ENCODE peak calls at places on chromosomes 6 and 20, in five cellular contexts. One of them, this sample, is unnamed.

GRCh38 chr6:106807946-106808611 is 166.4 kb downstream of the CD24 start:
- DNase-seq in mesenchymal stem cell: no peak
- DNase-seq in IMR-90: no peak
- DNase-seq in neuronal stem cell: no peak
- DNase-seq in H9: no peak
- DNase-seq in this sample: peak; percentile 54

GRCh38 chr6:129732542-129732941 is 22.6 kb upstream of the ARHGAP18 start:
- DNase-seq in IMR-90: no peak
- DNase-seq in H9: no peak
- DNase-seq in mesenchymal stem cell: no peak
- DNase-seq in neuronal stem cell: no peak
- DNase-seq in this sample: no peak

GRCh38 chr6:155419161-155419560 is 36.5 kb downstream of the NOX3 start:
- DNase-seq in neuronal stem cell: no peak
- DNase-seq in mesenchymal stem cell: no peak
- DNase-seq in IMR-90: peak; percentile 35
- DNase-seq in H9: no peak
- DNase-seq in this sample: no peak

GRCh38 chr6:6712258-6712978 is 123.9 kb downstream of the LY86 start:
- DNase-seq in H9: no peak
- DNase-seq in neuronal stem cell: no peak
- DNase-seq in mesenchymal stem cell: peak; percentile 97
- DNase-seq in IMR-90: peak; percentile 87
- DNase-seq in this sample: no peak

GRCh38 chr6:53593001-53593488 is 48.1 kb upstream of the GCLC start:
- DNase-seq in mesenchymal stem cell: peak; percentile 76
- DNase-seq in IMR-90: peak; percentile 79
- DNase-seq in neuronal stem cell: no peak
- DNase-seq in H9: no peak
- DNase-seq in this sample: no peak

GRCh38 chr6:143397229-143398222 is 53.0 kb downstream of the ADAT2 start:
- DNase-seq in mesenchymal stem cell: peak; percentile 40
- DNase-seq in IMR-90: peak; percentile 46
- DNase-seq in H9: peak; percentile 70
- DNase-seq in neuronal stem cell: no peak
- DNase-seq in this sample: peak; percentile 99

GRCh38 chr6:159252955-159253508 is 83.8 kb downstream of the FNDC1 start:
- DNase-seq in neuronal stem cell: peak; percentile 51
- DNase-seq in IMR-90: peak; percentile 45
- DNase-seq in H9: peak; percentile 67
- DNase-seq in mesenchymal stem cell: no peak
- DNase-seq in this sample: peak; percentile 78

GRCh38 chr6:98486052-98486451 is 348.3 kb upstream of the POU3F2 start:
- DNase-seq in mesenchymal stem cell: no peak
- DNase-seq in IMR-90: no peak
- DNase-seq in H9: no peak
- DNase-seq in neuronal stem cell: no peak
- DNase-seq in this sample: peak; percentile 20

GRCh38 chr20:4780245-4780644 is 58.5 kb downstream of the PRND start:
- DNase-seq in neuronal stem cell: no peak
- DNase-seq in mesenchymal stem cell: no peak
- DNase-seq in IMR-90: no peak
- DNase-seq in H9: no peak
- DNase-seq in this sample: no peak

GRCh38 chr6:90397929-90398674 is 101.5 kb upstream of the BACH2 start:
- DNase-seq in H9: no peak
- DNase-seq in IMR-90: peak; percentile 32
- DNase-seq in neuronal stem cell: no peak
- DNase-seq in mesenchymal stem cell: peak; percentile 15
- DNase-seq in this sample: peak; percentile 88

GRCh38 chr6:43268348-43268685 is 25.0 kb downstream of the TTBK1 start:
- DNase-seq in IMR-90: no peak
- DNase-seq in H9: no peak
- DNase-seq in neuronal stem cell: no peak
- DNase-seq in mesenchymal stem cell: no peak
- DNase-seq in this sample: no peak

GRCh38 chr6:84027340-84028183 is 6.0 kb upstream of the MRAP2 start:
- DNase-seq in IMR-90: peak; percentile 21
- DNase-seq in H9: no peak
- DNase-seq in neuronal stem cell: no peak
- DNase-seq in mesenchymal stem cell: no peak
- DNase-seq in this sample: no peak

GRCh38 chr6:17866876-17867444 is 120.5 kb downstream of the KIF13A start:
- DNase-seq in mesenchymal stem cell: no peak
- DNase-seq in H9: no peak
- DNase-seq in IMR-90: no peak
- DNase-seq in neuronal stem cell: no peak
- DNase-seq in this sample: no peak

GRCh38 chr6:25137497-25137896 is 141.7 kb upstream of the CARMIL1 start:
- DNase-seq in neuronal stem cell: no peak
- DNase-seq in mesenchymal stem cell: no peak
- DNase-seq in IMR-90: no peak
- DNase-seq in H9: no peak
- DNase-seq in this sample: no peak

GRCh38 chr6:161549977-161550655 is 276.3 kb upstream of the AGPAT4 start:
- DNase-seq in IMR-90: no peak
- DNase-seq in H9: no peak
- DNase-seq in mesenchymal stem cell: no peak
- DNase-seq in neuronal stem cell: no peak
- DNase-seq in this sample: peak; percentile 60

GRCh38 chr6:4665489-4666417 is 110.5 kb upstream of the CDYL start:
- DNase-seq in mesenchymal stem cell: no peak
- DNase-seq in neuronal stem cell: no peak
- DNase-seq in IMR-90: peak; percentile 53
- DNase-seq in H9: no peak
- DNase-seq in this sample: no peak

GRCh38 chr6:885051-885590 is 192.2 kb upstream of the EXOC2 start:
- DNase-seq in H9: no peak
- DNase-seq in IMR-90: no peak
- DNase-seq in mesenchymal stem cell: no peak
- DNase-seq in neuronal stem cell: no peak
- DNase-seq in this sample: no peak

GRCh38 chr20:39291301-39291700 is 329.2 kb downstream of the DHX35 start:
- DNase-seq in neuronal stem cell: no peak
- DNase-seq in H9: no peak
- DNase-seq in IMR-90: no peak
- DNase-seq in mesenchymal stem cell: no peak
- DNase-seq in this sample: no peak

GRCh38 chr6:170149681-170150589 is 140.9 kb downstream of the DLL1 start:
- DNase-seq in mesenchymal stem cell: no peak
- DNase-seq in neuronal stem cell: no peak
- DNase-seq in IMR-90: no peak
- DNase-seq in H9: no peak
- DNase-seq in this sample: no peak

GRCh38 chr6:170198298-170198697 is 92.6 kb downstream of the DLL1 start:
- DNase-seq in mesenchymal stem cell: no peak
- DNase-seq in H9: no peak
- DNase-seq in IMR-90: no peak
- DNase-seq in neuronal stem cell: no peak
- DNase-seq in this sample: no peak

GRCh38 chr6:33028220-33028849 is 18.9 kb upstream of the HLA-DOA start:
- DNase-seq in neuronal stem cell: no peak
- DNase-seq in mesenchymal stem cell: no peak
- DNase-seq in H9: no peak
- DNase-seq in IMR-90: no peak
- DNase-seq in this sample: no peak

GRCh38 chr20:56805313-56805712 is 176.2 kb downstream of the TFAP2C start:
- DNase-seq in neuronal stem cell: no peak
- DNase-seq in IMR-90: no peak
- DNase-seq in mesenchymal stem cell: no peak
- DNase-seq in H9: no peak
- DNase-seq in this sample: no peak

GRCh38 chr20:56801991-56802740 is 173.1 kb downstream of the TFAP2C start:
- DNase-seq in neuronal stem cell: no peak
- DNase-seq in IMR-90: peak; percentile 54
- DNase-seq in mesenchymal stem cell: no peak
- DNase-seq in H9: no peak
- DNase-seq in this sample: no peak

GRCh38 chr20:56800088-56800487 is 171.0 kb downstream of the TFAP2C start:
- DNase-seq in IMR-90: no peak
- DNase-seq in H9: no peak
- DNase-seq in neuronal stem cell: no peak
- DNase-seq in mesenchymal stem cell: no peak
- DNase-seq in this sample: no peak

GRCh38 chr20:56805966-56806365 is 176.9 kb downstream of the TFAP2C start:
- DNase-seq in IMR-90: no peak
- DNase-seq in H9: no peak
- DNase-seq in neuronal stem cell: no peak
- DNase-seq in mesenchymal stem cell: no peak
- DNase-seq in this sample: no peak

DNA sequence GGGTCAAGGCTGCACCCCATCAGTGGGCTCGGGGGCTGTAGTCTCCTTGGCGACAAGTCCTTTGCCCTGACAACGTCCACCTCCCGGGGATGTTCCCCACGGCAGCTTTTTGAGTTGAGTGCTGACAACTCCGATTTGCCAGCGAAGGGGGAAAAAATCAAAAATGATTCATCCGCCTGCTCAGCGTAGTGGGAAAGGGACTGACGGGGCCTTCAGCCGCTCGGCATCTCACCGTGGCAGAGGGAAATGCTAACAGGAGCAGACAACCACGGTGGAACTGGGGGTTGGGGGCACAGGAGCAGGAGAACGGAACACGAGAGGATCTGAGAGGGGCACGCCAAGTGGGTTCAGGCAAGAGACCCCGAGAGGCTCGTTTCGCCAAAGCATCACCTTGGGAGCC is 173.7 kb downstream of the TFAP2C start:
- DNase-seq in IMR-90: no peak
- DNase-seq in mesenchymal stem cell: no peak
- DNase-seq in neuronal stem cell: no peak
- DNase-seq in H9: no peak
- DNase-seq in this sample: no peak
- H2BK15ac ChIP-seq in IMR-90: no peak overlapping the region
- H2BK15ac ChIP-seq in mesenchymal stem cell: no peak overlapping the region
- H2BK15ac ChIP-seq in neuronal stem cell: peak overlapping the region; percentile 88
- H2BK15ac ChIP-seq in H9: no peak overlapping the region
- H2BK15ac ChIP-seq in this sample: no peak overlapping the region

DNA sequence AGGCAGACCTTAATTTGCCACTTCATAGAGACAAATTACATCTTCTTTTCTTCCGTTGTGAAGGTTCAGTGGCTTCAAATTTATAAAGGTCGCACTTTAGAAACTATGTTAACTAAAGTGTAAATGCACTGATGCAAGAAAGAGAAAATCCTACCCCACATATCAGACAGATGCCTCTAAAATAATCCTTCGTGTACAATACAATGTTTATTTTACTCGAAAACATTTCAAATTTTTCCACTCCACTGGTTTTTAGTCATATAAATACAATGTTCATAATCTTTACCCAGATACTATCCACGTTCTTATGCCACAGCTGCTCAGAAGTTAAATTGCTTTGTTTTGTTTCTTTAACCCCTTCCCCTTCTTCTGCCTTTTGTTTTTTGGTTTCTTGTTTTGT is 140.3 kb upstream of the LAMP5 start:
- DNase-seq in H9: no peak
- DNase-seq in mesenchymal stem cell: no peak
- DNase-seq in neuronal stem cell: no peak
- DNase-seq in IMR-90: peak; percentile 66
- DNase-seq in this sample: no peak
- H3K4me2 ChIP-seq in H9: no peak overlapping the region
- H3K4me2 ChIP-seq in mesenchymal stem cell: no peak overlapping the region
- H3K4me2 ChIP-seq in neuronal stem cell: no peak overlapping the region
- H3K4me2 ChIP-seq in IMR-90: peak overlapping the region; percentile 97
- H3K4me2 ChIP-seq in this sample: no peak overlapping the region

GRCh38 chr6:125444234-125444949 is 142.6 kb upstream of the HDDC2 start:
- DNase-seq in IMR-90: no peak
- DNase-seq in neuronal stem cell: no peak
- DNase-seq in mesenchymal stem cell: peak; percentile 62
- DNase-seq in H9: peak; percentile 36
- DNase-seq in this sample: peak; percentile 19

GRCh38 chr6:125439512-125439911 is 137.7 kb upstream of the HDDC2 start:
- DNase-seq in H9: no peak
- DNase-seq in mesenchymal stem cell: no peak
- DNase-seq in neuronal stem cell: no peak
- DNase-seq in IMR-90: no peak
- DNase-seq in this sample: no peak

DNA sequence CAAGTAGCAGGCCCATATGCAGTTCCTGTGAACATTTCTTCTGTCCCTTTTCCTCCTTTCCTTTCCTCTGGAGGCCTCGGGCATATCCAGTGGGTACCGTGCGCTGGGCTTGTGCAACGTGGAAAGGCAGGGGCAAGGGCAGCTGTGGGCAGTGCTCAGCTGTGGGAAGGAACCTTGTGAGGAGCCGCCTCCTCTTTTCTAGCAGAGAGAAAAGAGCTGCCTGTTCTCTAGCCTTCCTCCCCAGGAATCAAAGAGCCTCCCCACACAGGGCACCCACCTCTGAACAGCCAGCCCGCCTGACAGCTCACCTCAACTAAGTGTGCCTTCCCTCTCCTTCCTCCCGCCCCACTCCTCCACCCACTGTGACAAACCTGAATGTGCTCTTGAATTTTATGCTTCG is 143.3 kb upstream of the HDDC2 start:
- DNase-seq in mesenchymal stem cell: no peak
- DNase-seq in IMR-90: no peak
- DNase-seq in H9: no peak
- DNase-seq in neuronal stem cell: no peak
- DNase-seq in this sample: no peak
- H2BK15ac ChIP-seq in mesenchymal stem cell: no peak overlapping the region
- H2BK15ac ChIP-seq in IMR-90: no peak overlapping the region
- H2BK15ac ChIP-seq in H9: no peak overlapping the region
- H2BK15ac ChIP-seq in neuronal stem cell: no peak overlapping the region
- H2BK15ac ChIP-seq in this sample: no peak overlapping the region

GRCh38 chr6:147566244-147566898 is 57.9 kb downstream of the SAMD5 start:
- DNase-seq in mesenchymal stem cell: no peak
- DNase-seq in IMR-90: no peak
- DNase-seq in H9: no peak
- DNase-seq in neuronal stem cell: no peak
- DNase-seq in this sample: no peak
- H3K4me2 ChIP-seq in mesenchymal stem cell: no peak overlapping the region
- H3K4me2 ChIP-seq in IMR-90: no peak overlapping the region
- H3K4me2 ChIP-seq in H9: no peak overlapping the region
- H3K4me2 ChIP-seq in neuronal stem cell: no peak overlapping the region
- H3K4me2 ChIP-seq in this sample: no peak overlapping the region

GRCh38 chr6:10305740-10306423 is 109.0 kb downstream of the TFAP2A start:
- DNase-seq in mesenchymal stem cell: no peak
- DNase-seq in IMR-90: no peak
- DNase-seq in neuronal stem cell: no peak
- DNase-seq in H9: no peak
- DNase-seq in this sample: no peak

GRCh38 chr6:10310826-10311225 is 104.0 kb downstream of the TFAP2A start:
- DNase-seq in H9: no peak
- DNase-seq in IMR-90: no peak
- DNase-seq in mesenchymal stem cell: no peak
- DNase-seq in neuronal stem cell: no peak
- DNase-seq in this sample: no peak

GRCh38 chr6:10307028-10307427 is 107.8 kb downstream of the TFAP2A start:
- DNase-seq in neuronal stem cell: no peak
- DNase-seq in mesenchymal stem cell: no peak
- DNase-seq in IMR-90: no peak
- DNase-seq in H9: no peak
- DNase-seq in this sample: no peak

GRCh38 chr6:10309826-10310405 is 105.0 kb downstream of the TFAP2A start:
- DNase-seq in neuronal stem cell: no peak
- DNase-seq in H9: no peak
- DNase-seq in IMR-90: no peak
- DNase-seq in mesenchymal stem cell: no peak
- DNase-seq in this sample: peak; percentile 27

GRCh38 chr6:10307476-10307875 is 107.4 kb downstream of the TFAP2A start:
- DNase-seq in IMR-90: no peak
- DNase-seq in neuronal stem cell: no peak
- DNase-seq in mesenchymal stem cell: no peak
- DNase-seq in H9: peak; percentile 74
- DNase-seq in this sample: peak; percentile 46
- H2BK15ac ChIP-seq in IMR-90: no peak overlapping the region
- H2BK15ac ChIP-seq in neuronal stem cell: peak overlapping the region; percentile 88
- H2BK15ac ChIP-seq in mesenchymal stem cell: no peak overlapping the region
- H2BK15ac ChIP-seq in H9: no peak overlapping the region
- H2BK15ac ChIP-seq in this sample: no peak overlapping the region

This sample was measured in mesendoderm.